ENCODE peak calls at places on chromosomes 6 and 20, in eight cellular contexts. One of them, this sample, is unnamed. For H3K36me3, the result is how much of the 10 kb centered on the place peaks cover.

GRCh38 chr20:59525500-59526241 is 78.7 kb upstream of the PHACTR3 start:
- DNase-seq in mesendoderm: peak
- DNase-seq in naive thymus-derived CD4-positive, alpha-beta T cell: no peak
- DNase-seq in PC-3: peak
- DNase-seq in trophoblast cell: peak
- DNase-seq in neuronal stem cell: peak
- DNase-seq in psoas muscle: peak
- DNase-seq in fibroblast of lung: peak
- DNase-seq in this sample: no peak

GRCh38 chr20:63232235-63233060 is 3.3 kb upstream of the BIRC7 start:
- DNase-seq in mesendoderm: peak
- DNase-seq in naive thymus-derived CD4-positive, alpha-beta T cell: no peak
- DNase-seq in PC-3: peak
- DNase-seq in trophoblast cell: peak
- DNase-seq in neuronal stem cell: no peak
- DNase-seq in psoas muscle: no peak
- DNase-seq in fibroblast of lung: peak
- DNase-seq in this sample: no peak

GRCh38 chr20:50198211-50198666 is 7.6 kb downstream of the CEBPB start:
- DNase-seq in mesendoderm: peak
- DNase-seq in naive thymus-derived CD4-positive, alpha-beta T cell: no peak
- DNase-seq in PC-3: no peak
- DNase-seq in trophoblast cell: peak
- DNase-seq in neuronal stem cell: no peak
- DNase-seq in psoas muscle: no peak
- DNase-seq in fibroblast of lung: no peak
- DNase-seq in this sample: no peak

GRCh38 chr6:155079985-155080452 is 84.9 kb downstream of the TIAM2 start:
- DNase-seq in mesendoderm: no peak
- DNase-seq in naive thymus-derived CD4-positive, alpha-beta T cell: peak
- DNase-seq in PC-3: no peak
- DNase-seq in trophoblast cell: no peak
- DNase-seq in neuronal stem cell: no peak
- DNase-seq in psoas muscle: no peak
- DNase-seq in fibroblast of lung: no peak
- DNase-seq in this sample: no peak

GRCh38 chr6:154931741-154932424 is 63.2 kb upstream of the TIAM2 start:
- DNase-seq in mesendoderm: peak
- DNase-seq in naive thymus-derived CD4-positive, alpha-beta T cell: no peak
- DNase-seq in PC-3: peak
- DNase-seq in trophoblast cell: peak
- DNase-seq in neuronal stem cell: peak
- DNase-seq in psoas muscle: no peak
- DNase-seq in fibroblast of lung: peak
- DNase-seq in this sample: no peak

GRCh38 chr20:7912551-7912950 is 27.7 kb downstream of the HAO1 start:
- DNase-seq in mesendoderm: no peak
- DNase-seq in naive thymus-derived CD4-positive, alpha-beta T cell: no peak
- DNase-seq in PC-3: peak
- DNase-seq in trophoblast cell: no peak
- DNase-seq in neuronal stem cell: no peak
- DNase-seq in psoas muscle: no peak
- DNase-seq in fibroblast of lung: no peak
- DNase-seq in this sample: no peak

GRCh38 chr6:84575264-84575663 is 189.1 kb downstream of the TBX18 start:
- DNase-seq in mesendoderm: no peak
- DNase-seq in naive thymus-derived CD4-positive, alpha-beta T cell: no peak
- DNase-seq in PC-3: peak
- DNase-seq in trophoblast cell: no peak
- DNase-seq in neuronal stem cell: no peak
- DNase-seq in psoas muscle: no peak
- DNase-seq in fibroblast of lung: no peak
- DNase-seq in this sample: no peak

GRCh38 chr6:144033816-144034540 is 25.9 kb upstream of the PLAGL1 start:
- DNase-seq in mesendoderm: no peak
- DNase-seq in naive thymus-derived CD4-positive, alpha-beta T cell: no peak
- DNase-seq in PC-3: peak
- DNase-seq in trophoblast cell: no peak
- DNase-seq in neuronal stem cell: no peak
- DNase-seq in psoas muscle: no peak
- DNase-seq in fibroblast of lung: peak
- DNase-seq in this sample: no peak

GRCh38 chr6:11043961-11044711 is at the start of gene ELOVL2:
- DNase-seq in mesendoderm: peak
- DNase-seq in naive thymus-derived CD4-positive, alpha-beta T cell: peak
- DNase-seq in PC-3: peak
- DNase-seq in trophoblast cell: peak
- DNase-seq in neuronal stem cell: peak
- DNase-seq in psoas muscle: peak
- DNase-seq in fibroblast of lung: peak
- DNase-seq in this sample: peak

GRCh38 chr6:156487877-156488276 is 289.3 kb upstream of the ARID1B start:
- DNase-seq in mesendoderm: no peak
- DNase-seq in naive thymus-derived CD4-positive, alpha-beta T cell: no peak
- DNase-seq in PC-3: no peak
- DNase-seq in trophoblast cell: no peak
- DNase-seq in neuronal stem cell: no peak
- DNase-seq in psoas muscle: no peak
- DNase-seq in fibroblast of lung: no peak
- DNase-seq in this sample: no peak

GRCh38 chr6:107318100-107318736 is 141.1 kb downstream of the PDSS2 start:
- DNase-seq in mesendoderm: peak
- DNase-seq in naive thymus-derived CD4-positive, alpha-beta T cell: no peak
- DNase-seq in PC-3: peak
- DNase-seq in trophoblast cell: peak
- DNase-seq in neuronal stem cell: peak
- DNase-seq in psoas muscle: peak
- DNase-seq in fibroblast of lung: peak
- DNase-seq in this sample: no peak

GRCh38 chr6:31144970-31145340 is 6.1 kb upstream of the PSORS1C2 start:
- DNase-seq in mesendoderm: no peak
- DNase-seq in naive thymus-derived CD4-positive, alpha-beta T cell: no peak
- DNase-seq in PC-3: no peak
- DNase-seq in trophoblast cell: no peak
- DNase-seq in neuronal stem cell: no peak
- DNase-seq in psoas muscle: peak
- DNase-seq in fibroblast of lung: no peak
- DNase-seq in this sample: no peak

DNA sequence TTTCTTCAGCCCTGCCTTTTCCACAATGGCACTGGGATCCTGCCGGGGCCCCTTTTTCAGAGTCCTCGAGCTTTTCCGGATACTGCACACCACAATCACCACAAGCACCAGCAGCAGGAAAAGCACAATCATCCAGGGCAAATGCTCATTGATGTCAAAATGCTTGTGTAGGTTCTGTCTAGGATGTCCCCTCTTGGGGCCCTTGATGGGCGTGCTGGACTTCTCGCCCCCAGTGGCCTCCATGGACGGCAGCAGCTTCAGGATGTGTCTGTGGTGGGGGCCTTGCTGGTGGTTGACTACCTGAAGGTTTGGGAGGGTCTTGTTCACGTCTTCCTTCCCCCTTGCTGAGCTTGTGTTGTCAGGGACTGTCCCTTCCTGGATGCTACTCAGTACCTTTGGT is 25.7 kb downstream of the TNFRSF21 start:
- DNase-seq in mesendoderm: no peak
- DNase-seq in naive thymus-derived CD4-positive, alpha-beta T cell: no peak
- DNase-seq in PC-3: no peak
- DNase-seq in trophoblast cell: no peak
- DNase-seq in neuronal stem cell: no peak
- DNase-seq in psoas muscle: no peak
- DNase-seq in fibroblast of lung: no peak
- DNase-seq in this sample: no peak
- H3K36me3 ChIP-seq in mesendoderm: under half
- H3K36me3 ChIP-seq in naive thymus-derived CD4-positive, alpha-beta T cell: under half
- H3K36me3 ChIP-seq in PC-3: half or more
- H3K36me3 ChIP-seq in trophoblast cell: under half
- H3K36me3 ChIP-seq in neuronal stem cell: under half
- H3K36me3 ChIP-seq in psoas muscle: under half
- H3K36me3 ChIP-seq in fibroblast of lung: under half
- H3K36me3 ChIP-seq in this sample: under half

DNA sequence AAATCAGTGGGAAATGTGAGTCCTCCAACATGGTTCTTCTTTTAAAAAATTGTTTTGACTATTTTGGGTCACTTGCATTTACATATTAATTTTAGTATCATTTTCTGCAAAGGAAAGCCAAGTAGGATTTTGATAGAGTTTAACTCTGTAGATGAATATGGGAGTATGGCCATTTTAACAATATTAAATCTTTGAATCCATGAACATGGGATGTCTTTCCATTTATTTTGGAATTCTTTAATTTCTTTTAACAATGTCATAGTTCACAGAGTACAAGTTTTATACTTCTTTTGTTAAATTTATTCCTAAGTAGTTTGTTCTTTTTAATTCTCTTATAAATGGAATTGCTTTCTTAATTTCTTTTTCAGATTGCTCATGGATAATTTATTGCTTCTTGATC is 56.5 kb upstream of the ARMC2 start:
- DNase-seq in mesendoderm: no peak
- DNase-seq in naive thymus-derived CD4-positive, alpha-beta T cell: no peak
- DNase-seq in PC-3: no peak
- DNase-seq in trophoblast cell: no peak
- DNase-seq in neuronal stem cell: no peak
- DNase-seq in psoas muscle: no peak
- DNase-seq in fibroblast of lung: no peak
- DNase-seq in this sample: no peak
- H3K4me3 ChIP-seq in mesendoderm: no peak
- H3K4me3 ChIP-seq in naive thymus-derived CD4-positive, alpha-beta T cell: no peak
- H3K4me3 ChIP-seq in PC-3: no peak
- H3K4me3 ChIP-seq in trophoblast cell: no peak
- H3K4me3 ChIP-seq in neuronal stem cell: no peak
- H3K4me3 ChIP-seq in psoas muscle: no peak
- H3K4me3 ChIP-seq in fibroblast of lung: no peak
- H3K4me3 ChIP-seq in this sample: no peak

GRCh38 chr20:19543114-19543513 is 214.9 kb upstream of the RIN2 start:
- DNase-seq in mesendoderm: no peak
- DNase-seq in naive thymus-derived CD4-positive, alpha-beta T cell: no peak
- DNase-seq in PC-3: no peak
- DNase-seq in trophoblast cell: no peak
- DNase-seq in neuronal stem cell: no peak
- DNase-seq in psoas muscle: no peak
- DNase-seq in fibroblast of lung: no peak
- DNase-seq in this sample: no peak

GRCh38 chr20:19540401-19540800 is 217.7 kb upstream of the RIN2 start:
- DNase-seq in mesendoderm: no peak
- DNase-seq in naive thymus-derived CD4-positive, alpha-beta T cell: peak
- DNase-seq in PC-3: no peak
- DNase-seq in trophoblast cell: no peak
- DNase-seq in neuronal stem cell: no peak
- DNase-seq in psoas muscle: no peak
- DNase-seq in fibroblast of lung: no peak
- DNase-seq in this sample: no peak

GRCh38 chr20:19549896-19550295 is 208.2 kb upstream of the RIN2 start:
- DNase-seq in mesendoderm: no peak
- DNase-seq in naive thymus-derived CD4-positive, alpha-beta T cell: no peak
- DNase-seq in PC-3: no peak
- DNase-seq in trophoblast cell: no peak
- DNase-seq in neuronal stem cell: no peak
- DNase-seq in psoas muscle: no peak
- DNase-seq in fibroblast of lung: no peak
- DNase-seq in this sample: no peak

GRCh38 chr20:19546648-19547047 is 211.4 kb upstream of the RIN2 start:
- DNase-seq in mesendoderm: no peak
- DNase-seq in naive thymus-derived CD4-positive, alpha-beta T cell: no peak
- DNase-seq in PC-3: no peak
- DNase-seq in trophoblast cell: no peak
- DNase-seq in neuronal stem cell: no peak
- DNase-seq in psoas muscle: no peak
- DNase-seq in fibroblast of lung: no peak
- DNase-seq in this sample: no peak

DNA sequence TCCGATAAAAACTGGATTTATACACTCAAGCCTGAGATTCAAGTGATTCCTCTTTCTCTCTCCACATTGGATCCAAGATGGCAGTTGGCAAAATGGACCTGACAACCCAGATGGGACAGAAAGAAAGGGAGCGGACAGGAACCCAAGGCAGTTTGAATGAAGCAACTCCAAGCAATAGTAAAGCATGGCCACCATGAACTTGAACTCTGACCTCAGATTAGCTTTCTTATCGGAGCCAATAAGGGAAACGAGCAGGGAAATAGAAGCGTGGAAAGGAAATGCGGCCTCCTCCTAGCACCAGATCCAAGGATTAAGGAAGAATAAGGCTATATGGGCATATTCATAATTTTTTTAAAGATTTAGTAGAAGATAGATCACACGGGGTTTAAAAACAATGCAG is 213.4 kb upstream of the RIN2 start:
- DNase-seq in mesendoderm: no peak
- DNase-seq in naive thymus-derived CD4-positive, alpha-beta T cell: no peak
- DNase-seq in PC-3: no peak
- DNase-seq in trophoblast cell: no peak
- DNase-seq in neuronal stem cell: no peak
- DNase-seq in psoas muscle: no peak
- DNase-seq in fibroblast of lung: no peak
- DNase-seq in this sample: no peak
- H3K36me3 ChIP-seq in mesendoderm: under half
- H3K36me3 ChIP-seq in naive thymus-derived CD4-positive, alpha-beta T cell: under half
- H3K36me3 ChIP-seq in PC-3: under half
- H3K36me3 ChIP-seq in trophoblast cell: under half
- H3K36me3 ChIP-seq in neuronal stem cell: under half
- H3K36me3 ChIP-seq in psoas muscle: under half
- H3K36me3 ChIP-seq in fibroblast of lung: under half
- H3K36me3 ChIP-seq in this sample: under half

GRCh38 chr6:33008944-33009861 is at the start of gene HLA-DOA:
- DNase-seq in mesendoderm: peak
- DNase-seq in naive thymus-derived CD4-positive, alpha-beta T cell: no peak
- DNase-seq in PC-3: no peak
- DNase-seq in trophoblast cell: no peak
- DNase-seq in neuronal stem cell: peak
- DNase-seq in psoas muscle: no peak
- DNase-seq in fibroblast of lung: peak
- DNase-seq in this sample: peak

GRCh38 chr6:33013608-33014007 is 4.2 kb upstream of the HLA-DOA start:
- DNase-seq in mesendoderm: peak
- DNase-seq in naive thymus-derived CD4-positive, alpha-beta T cell: no peak
- DNase-seq in PC-3: no peak
- DNase-seq in trophoblast cell: no peak
- DNase-seq in neuronal stem cell: no peak
- DNase-seq in psoas muscle: no peak
- DNase-seq in fibroblast of lung: no peak
- DNase-seq in this sample: no peak

GRCh38 chr6:33014841-33015634 is 5.6 kb upstream of the HLA-DOA start:
- DNase-seq in mesendoderm: peak
- DNase-seq in naive thymus-derived CD4-positive, alpha-beta T cell: no peak
- DNase-seq in PC-3: peak
- DNase-seq in trophoblast cell: peak
- DNase-seq in neuronal stem cell: peak
- DNase-seq in psoas muscle: no peak
- DNase-seq in fibroblast of lung: peak
- DNase-seq in this sample: no peak

GRCh38 chr6:33007831-33008395 is 1.5 kb downstream of the HLA-DOA start:
- DNase-seq in mesendoderm: no peak
- DNase-seq in naive thymus-derived CD4-positive, alpha-beta T cell: no peak
- DNase-seq in PC-3: no peak
- DNase-seq in trophoblast cell: no peak
- DNase-seq in neuronal stem cell: no peak
- DNase-seq in psoas muscle: no peak
- DNase-seq in fibroblast of lung: no peak
- DNase-seq in this sample: no peak

DNA sequence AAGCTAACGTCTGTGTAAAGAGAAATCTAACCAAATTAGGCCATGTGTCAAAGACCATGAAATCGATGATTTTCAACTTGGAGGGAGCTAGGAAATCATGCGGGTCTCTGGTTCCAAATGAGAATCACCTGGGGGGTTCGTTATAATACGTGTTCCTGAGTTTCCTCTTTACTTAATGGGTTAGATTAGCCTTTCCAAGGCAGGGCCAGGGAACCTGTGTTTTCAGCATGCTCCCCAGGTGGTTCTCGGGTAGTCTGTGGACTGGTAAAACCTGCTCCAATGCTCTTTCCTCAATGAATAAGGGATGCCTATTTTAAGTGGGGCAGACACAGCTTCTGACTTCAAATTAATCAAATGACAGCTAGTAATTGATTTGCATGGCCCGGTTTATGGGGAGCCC is 965 bp upstream of the HLA-DOA start:
- DNase-seq in mesendoderm: no peak
- DNase-seq in naive thymus-derived CD4-positive, alpha-beta T cell: no peak
- DNase-seq in PC-3: no peak
- DNase-seq in trophoblast cell: no peak
- DNase-seq in neuronal stem cell: no peak
- DNase-seq in psoas muscle: no peak
- DNase-seq in fibroblast of lung: no peak
- DNase-seq in this sample: no peak
- H3K4me3 ChIP-seq in mesendoderm: no peak
- H3K4me3 ChIP-seq in naive thymus-derived CD4-positive, alpha-beta T cell: no peak
- H3K4me3 ChIP-seq in PC-3: no peak
- H3K4me3 ChIP-seq in trophoblast cell: no peak
- H3K4me3 ChIP-seq in neuronal stem cell: no peak
- H3K4me3 ChIP-seq in psoas muscle: no peak
- H3K4me3 ChIP-seq in fibroblast of lung: no peak
- H3K4me3 ChIP-seq in this sample: no peak